ENCODE peak calls at places on chromosome 16, in four cellular contexts. F is astrocyte of the spinal cord, M is astrocyte of the cerebellum, N is HL-60. W is an unnamed sample.

GRCh38 chr16:66750279-66751134 is 902 bp downstream of the DYNC1LI2 start:
- DNase-seq in F (no peak), M (no peak), N (no peak), W (no peak)

GRCh38 chr16:51146256-51146924 is 4.7 kb downstream of the SALL1 start:
- DNase-seq in F (peak), M (peak), N (no peak), W (no peak)

GRCh38 chr16:24670623-24671454 is 58.6 kb upstream of the TNRC6A start:
- DNase-seq in F (peak), M (peak), N (no peak), W (peak)

GRCh38 chr16:22027633-22028032 is 19.7 kb downstream of the MOSMO start:
- DNase-seq in F (no peak), M (no peak), N (no peak), W (no peak)

GRCh38 chr16:35798885-35799426 is 2339.5 kb downstream of the TP53TG3F start:
- DNase-seq in F (no peak), M (no peak), N (no peak), W (no peak)

GRCh38 chr16:66150691-66151090 is 215.8 kb upstream of the CDH5 start:
- DNase-seq in F (peak), M (peak), N (peak), W (no peak)

GRCh38 chr16:23482778-23483177 is 27.5 kb downstream of the GGA2 start:
- DNase-seq in F (no peak), M (no peak), N (no peak), W (no peak)

GRCh38 chr16:5036228-5037156 is 2.8 kb upstream of the NAGPA start:
- DNase-seq in F (no peak), M (no peak), N (no peak), W (no peak)

GRCh38 chr16:14427371-14427948 is 202.6 kb downstream of the PARN start:
- DNase-seq in F (peak), M (no peak), N (no peak), W (peak)

GRCh38 chr16:51276335-51276734 is 125.3 kb upstream of the SALL1 start:
- DNase-seq in F (no peak), M (no peak), N (no peak), W (no peak)

GRCh38 chr16:35208001-35208935 is 1748.9 kb downstream of the TP53TG3F start:
- DNase-seq in F (no peak), M (no peak), N (no peak), W (no peak)

GRCh38 chr16:50636865-50637374 is 44.2 kb downstream of the SNX20 start:
- DNase-seq in F (no peak), M (no peak), N (no peak), W (no peak)

GRCh38 chr16:30096862-30097563 is 1.0 kb upstream of the YPEL3 start:
- DNase-seq in F (no peak), M (no peak), N (peak), W (no peak)

GRCh38 chr16:25052161-25052511 is 37.0 kb upstream of the ARHGAP17 start:
- DNase-seq in F (no peak), M (no peak), N (no peak), W (no peak)

GRCh38 chr16:70428178-70428998 is 10.5 kb downstream of the ST3GAL2 start:
- DNase-seq in F (peak), M (peak), N (peak), W (peak)

GRCh38 chr16:17469011-17469741 is 1.6 kb downstream of the XYLT1 start:
- DNase-seq in F (peak), M (peak), N (peak), W (peak)

GRCh38 chr16:21235199-21235585 is 1.7 kb downstream of the ANKS4B start:
- DNase-seq in F (no peak), M (no peak), N (no peak), W (no peak)

GRCh38 chr16:56559109-56559508 is 5.8 kb upstream of the MT4 start:
- DNase-seq in F (no peak), M (no peak), N (no peak), W (no peak)

GRCh38 chr16:89686520-89687091 is at the start of gene CDK10:
- DNase-seq in F (peak), M (peak), N (peak), W (no peak)

GRCh38 chr16:4290236-4290830 is 17.5 kb upstream of the TFAP4 start:
- DNase-seq in F (peak), M (no peak), N (peak), W (no peak)

GRCh38 chr16:57138281-57138935 is 46.0 kb downstream of the CPNE2 start:
- DNase-seq in F (no peak), M (no peak), N (no peak), W (no peak)

GRCh38 chr16:22240023-22240697 is 34.1 kb downstream of the EEF2K start:
- DNase-seq in F (no peak), M (no peak), N (no peak), W (no peak)

GRCh38 chr16:48001306-48001885 is 154.4 kb downstream of the ABCC12 start:
- DNase-seq in F (no peak), M (no peak), N (no peak), W (no peak)

GRCh38 chr16:62225675-62226074 is 189.4 kb upstream of the CDH8 start:
- DNase-seq in F (peak), M (peak), N (peak), W (no peak)

GRCh38 chr16:12390644-12391043 is 413.0 kb downstream of the CPPED1 start:
- DNase-seq in F (peak), M (no peak), N (no peak), W (no peak)

GRCh38 chr16:24834459-24835335 is 11.1 kb upstream of the SLC5A11 start:
- DNase-seq in F (peak), M (peak), N (peak), W (no peak)

GRCh38 chr16:58426095-58426494 is 33.8 kb downstream of the GINS3 start:
- DNase-seq in F (no peak), M (no peak), N (peak), W (no peak)

GRCh38 chr16:17367932-17368331 is 102.8 kb downstream of the XYLT1 start:
- DNase-seq in F (peak), M (peak), N (no peak), W (no peak)

GRCh38 chr16:74309789-74310781 is 13.5 kb downstream of the PSMD7 start:
- DNase-seq in F (peak), M (peak), N (peak), W (peak)

GRCh38 chr16:24125199-24125598 is 130.9 kb upstream of the CACNG3 start:
- DNase-seq in F (no peak), M (no peak), N (no peak), W (no peak)

GRCh38 chr16:81121474-81121990 is 25.3 kb upstream of the GCSH start:
- DNase-seq in F (no peak), M (no peak), N (no peak), W (no peak)

GRCh38 chr16:23014592-23014991 is 134.7 kb downstream of the USP31 start:
- DNase-seq in F (no peak), M (no peak), N (peak), W (no peak)

GRCh38 chr16:58755989-58756649 is 22.0 kb upstream of the GOT2 start:
- DNase-seq in F (peak), M (peak), N (peak), W (peak)

GRCh38 chr16:6573577-6573976 is 759.1 kb upstream of the RBFOX1 start:
- DNase-seq in F (no peak), M (no peak), N (no peak), W (no peak)
- TF ChIP-seq CTCF in F (no peak), M (no peak), N (no peak), W (no peak)

DNA sequence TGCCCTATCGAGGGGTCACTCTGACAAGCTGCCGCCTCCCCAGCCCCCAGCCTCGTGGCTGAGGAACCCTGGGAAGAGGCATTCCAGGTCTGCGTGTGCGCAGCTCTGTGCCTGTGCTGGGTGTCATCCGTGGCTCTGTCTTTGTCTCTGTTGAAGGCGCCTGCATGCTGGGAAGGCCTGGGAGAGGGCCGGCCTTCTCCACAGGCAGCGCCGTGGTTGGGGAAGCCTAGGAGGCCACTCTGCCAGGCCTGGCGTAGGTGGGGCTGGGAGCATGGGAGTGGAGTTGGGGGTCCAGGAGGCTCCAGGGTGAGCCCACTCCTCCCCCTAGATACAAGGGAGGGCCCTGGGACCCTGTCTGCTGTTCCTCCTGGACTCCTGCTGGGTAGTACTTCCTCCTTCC is 3.3 kb downstream of the NHERF2 start:
- DNase-seq in F (no peak), M (no peak), N (no peak), W (no peak)
- H3K4me3 ChIP-seq in F (no peak), M (no peak), N (no peak), W (no peak)

DNA sequence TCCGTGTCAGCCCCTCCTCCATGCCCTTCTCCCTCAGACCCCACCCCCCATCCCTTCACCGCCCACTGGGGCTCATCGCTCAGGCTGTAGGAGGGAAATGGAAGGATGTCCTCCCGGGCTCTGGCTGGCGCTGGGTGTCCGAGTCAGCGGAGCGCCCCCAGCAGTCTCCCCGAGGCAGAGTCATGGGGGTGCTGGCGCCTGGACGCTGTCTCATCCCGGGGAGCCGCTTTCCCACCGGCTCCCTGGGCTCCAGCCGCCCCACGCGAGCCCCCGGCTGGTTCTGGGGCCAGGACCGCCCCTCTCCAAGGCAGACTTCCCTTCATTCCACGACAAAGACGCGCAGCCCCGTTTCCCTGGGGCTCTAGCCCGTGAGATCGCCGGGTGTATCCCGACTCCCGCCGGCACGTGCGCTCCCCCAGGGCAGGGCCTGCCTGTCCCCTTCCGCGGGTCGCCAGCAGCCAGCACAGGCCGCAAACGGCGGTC is 398 bp upstream of the ANTKMT start:
- DNase-seq in F (peak), M (no peak), N (peak), W (no peak)
- TF ChIP-seq CTCF in F (peak), M (peak), N (peak), W (peak)

GRCh38 chr16:86207350-86207749 is 303.0 kb upstream of the FOXF1 start:
- DNase-seq in F (no peak), M (no peak), N (no peak), W (no peak)
- H3K4me3 ChIP-seq in F (no peak), M (no peak), N (no peak), W (no peak)

GRCh38 chr16:28000314-28000713 is 63.2 kb downstream of the GSG1L start:
- DNase-seq in F (no peak), M (no peak), N (no peak), W (no peak)

GRCh38 chr16:28003021-28003865 is 60.3 kb downstream of the GSG1L start:
- DNase-seq in F (no peak), M (no peak), N (no peak), W (no peak)

GRCh38 chr16:28001642-28002041 is 61.9 kb downstream of the GSG1L start:
- DNase-seq in F (no peak), M (no peak), N (no peak), W (no peak)

GRCh38 chr16:28001184-28001583 is 62.3 kb downstream of the GSG1L start:
- DNase-seq in F (no peak), M (no peak), N (no peak), W (no peak)

GRCh38 chr16:28003923-28004322 is 59.6 kb downstream of the GSG1L start:
- DNase-seq in F (no peak), M (no peak), N (no peak), W (no peak)
- TF ChIP-seq CTCF in F (no peak), M (no peak), N (no peak), W (no peak)

GRCh38 chr16:83908798-83909197 is 9.9 kb downstream of the MLYCD start:
- DNase-seq in F (no peak), M (no peak), N (no peak), W (no peak)

GRCh38 chr16:83911290-83911689 is 12.4 kb downstream of the MLYCD start:
- DNase-seq in F (no peak), M (no peak), N (no peak), W (no peak)

GRCh38 chr16:83907111-83907510 is 8.2 kb downstream of the MLYCD start:
- DNase-seq in F (no peak), M (no peak), N (no peak), W (no peak)

GRCh38 chr16:83906690-83907089 is 7.8 kb downstream of the MLYCD start:
- DNase-seq in F (no peak), M (no peak), N (no peak), W (no peak)

GRCh38 chr16:83907926-83908325 is 9.0 kb downstream of the MLYCD start:
- DNase-seq in F (no peak), M (no peak), N (no peak), W (no peak)
- H3K4me3 ChIP-seq in F (no peak), M (no peak), N (no peak), W (no peak)

GRCh38 chr16:27377666-27378485 is 24.1 kb upstream of the IL21R start:
- DNase-seq in F (no peak), M (no peak), N (peak), W (no peak)

GRCh38 chr16:27374794-27375499 is 27.0 kb upstream of the IL21R start:
- DNase-seq in F (peak), M (peak), N (peak), W (no peak)

GRCh38 chr16:27373312-27373711 is 28.7 kb upstream of the IL21R start:
- DNase-seq in F (no peak), M (no peak), N (no peak), W (no peak)

GRCh38 chr16:27370318-27370717 is 31.7 kb upstream of the IL21R start:
- DNase-seq in F (no peak), M (no peak), N (no peak), W (no peak)

GRCh38 chr16:27374231-27374793 is 27.7 kb upstream of the IL21R start:
- DNase-seq in F (no peak), M (no peak), N (peak), W (no peak)
- TF ChIP-seq CTCF in F (no peak), M (no peak), N (no peak), W (no peak)

GRCh38 chr16:88466175-88466862 is 13.2 kb downstream of the ZFPM1 start:
- DNase-seq in F (no peak), M (no peak), N (no peak), W (no peak)
- H3K4me3 ChIP-seq in F (no peak), M (no peak), N (no peak), W (no peak)

DNA sequence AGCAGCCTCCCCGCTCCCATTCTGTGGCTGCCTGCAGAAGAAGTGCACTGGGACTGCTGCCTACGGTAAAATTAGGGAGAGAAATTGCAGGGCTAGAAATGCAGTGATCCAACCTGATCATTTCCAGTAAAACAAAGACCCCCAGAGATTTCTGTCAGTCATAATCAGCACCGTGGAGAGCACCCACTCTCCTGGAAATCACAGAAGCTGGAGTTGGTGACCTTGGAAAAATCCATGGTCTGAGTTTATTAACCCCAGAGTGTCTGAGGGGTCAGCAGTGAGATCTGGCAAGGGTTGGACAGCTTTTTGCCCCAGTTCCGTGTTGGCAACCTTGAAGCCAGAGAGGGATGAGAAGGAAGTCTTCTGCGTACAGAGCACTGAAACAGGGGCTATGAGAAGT is 7.8 kb downstream of the SYCE1L start:
- DNase-seq in F (no peak), M (no peak), N (no peak), W (no peak)
- TF ChIP-seq CTCF in F (no peak), M (no peak), N (no peak), W (no peak)

GRCh38 chr16:3076577-3076976 is 11.1 kb downstream of the IL32 start:
- DNase-seq in F (no peak), M (no peak), N (no peak), W (no peak)
- H3K4me3 ChIP-seq in F (no peak), M (no peak), N (no peak), W (no peak)

W was measured in AG09309.